ENCODE peak calls at places on chromosomes 16 and 17, in four cellular contexts. G is WTC11, Z is K562, L is GM12878. A is an unnamed sample.

GRCh38 chr17:42361781-42362186 is 26.5 kb downstream of the STAT3 start:
- DNase-seq in G (no peak), Z (no peak), L (no peak), A (peak; percentile 34)

GRCh38 chr17:57459286-57459915 is 203.1 kb downstream of the MSI2 start:
- DNase-seq in G (no peak), Z (peak; percentile 81), L (no peak), A (peak; percentile 100)

GRCh38 chr17:51229889-51230288 is 30.0 kb downstream of the MBTD1 start:
- DNase-seq in G (no peak), Z (no peak), L (no peak), A (no peak)

GRCh38 chr16:89615596-89616090 is 2.2 kb downstream of the DPEP1 start:
- DNase-seq in G (peak; percentile 79), Z (peak; percentile 50), L (no peak), A (no peak)

GRCh38 chr16:71883849-71884638 is at the start of gene ZNF821:
- DNase-seq in G (peak; percentile 93), Z (peak; percentile 88), L (no peak), A (peak; percentile 66)

GRCh38 chr17:42667088-42667951 is 8.2 kb downstream of the TUBG2 start:
- DNase-seq in G (no peak), Z (no peak), L (no peak), A (peak; percentile 47)

GRCh38 chr17:73546770-73547345 is 97.4 kb downstream of the SDK2 start:
- DNase-seq in G (peak; percentile 71), Z (peak; percentile 65), L (no peak), A (peak; percentile 13)

GRCh38 chr16:88905563-88905962 is 39.1 kb upstream of the PABPN1L start:
- DNase-seq in G (peak; percentile 73), Z (peak; percentile 79), L (no peak), A (no peak)

GRCh38 chr17:63843387-63844292 is 1.2 kb upstream of the SMARCD2 start:
- DNase-seq in G (no peak), Z (peak; percentile 52), L (peak; percentile 53), A (no peak)

GRCh38 chr16:10312784-10313724 is 72.8 kb upstream of the ATF7IP2 start:
- DNase-seq in G (no peak), Z (peak; percentile 37), L (peak; percentile 80), A (peak; percentile 78)

GRCh38 chr17:41620583-41621434 is 3.6 kb downstream of the KRT17 start:
- DNase-seq in G (no peak), Z (no peak), L (no peak), A (no peak)

GRCh38 chr17:30278032-30278431 is 13.7 kb downstream of the BLMH start:
- DNase-seq in G (no peak), Z (peak; percentile 39), L (no peak), A (peak; percentile 49)

GRCh38 chr17:51103451-51103850 is 17.2 kb downstream of the SPAG9 start:
- DNase-seq in G (no peak), Z (no peak), L (no peak), A (no peak)

GRCh38 chr16:56871172-56871593 is 6.2 kb downstream of the SLC12A3 start:
- DNase-seq in G (no peak), Z (peak; percentile 23), L (peak; percentile 49), A (peak; percentile 31)

GRCh38 chr16:782263-782662 is 5.9 kb downstream of the RPUSD1 start:
- DNase-seq in G (no peak), Z (no peak), L (no peak), A (no peak)

GRCh38 chr16:1454561-1454960 is 10.2 kb upstream of the CCDC154 start:
- DNase-seq in G (no peak), Z (no peak), L (no peak), A (no peak)

GRCh38 chr16:1505073-1505844 is 12.1 kb downstream of the TELO2 start:
- DNase-seq in G (no peak), Z (no peak), L (no peak), A (no peak)

GRCh38 chr16:1079341-1079740 is 6.8 kb downstream of the SSTR5 start:
- DNase-seq in G (no peak), Z (no peak), L (no peak), A (no peak)

GRCh38 chr17:40317345-40317873 is 8.4 kb downstream of the RARA start:
- DNase-seq in G (peak; percentile 78), Z (peak; percentile 80), L (no peak), A (peak; percentile 64)

GRCh38 chr16:68369697-68370096 is 58.9 kb downstream of the PRMT7 start:
- DNase-seq in G (no peak), Z (no peak), L (peak; percentile 75), A (no peak)

GRCh38 chr17:28100936-28101335 is 58.5 kb downstream of the NLK start:
- DNase-seq in G (no peak), Z (no peak), L (no peak), A (no peak)

GRCh38 chr16:82136956-82137818 is 32.8 kb downstream of the MPHOSPH6 start:
- DNase-seq in G (no peak), Z (no peak), L (no peak), A (no peak)

GRCh38 chr17:48719642-48720262 is 2.6 kb downstream of the PRAC1 start:
- DNase-seq in G (peak; percentile 83), Z (no peak), L (no peak), A (no peak)

GRCh38 chr16:22375117-22375962 is 921 bp upstream of the CDR2 start:
- DNase-seq in G (no peak), Z (peak; percentile 17), L (no peak), A (peak; percentile 42)

GRCh38 chr17:11384131-11384530 is 143.1 kb downstream of the SHISA6 start:
- DNase-seq in G (no peak), Z (no peak), L (no peak), A (no peak)

GRCh38 chr16:648786-649589 is at the start of gene WDR90:
- DNase-seq in G (peak; percentile 94), Z (no peak), L (peak; percentile 61), A (peak; percentile 91)

GRCh38 chr17:41178843-41179616 is 1.0 kb upstream of the KRTAP4-2 start:
- DNase-seq in G (no peak), Z (no peak), L (no peak), A (no peak)

GRCh38 chr16:26186221-26186620 is 494.5 kb downstream of the HS3ST4 start:
- DNase-seq in G (no peak), Z (no peak), L (no peak), A (no peak)

GRCh38 chr17:76142044-76143041 is 1.3 kb upstream of the FOXJ1 start:
- DNase-seq in G (no peak), Z (no peak), L (no peak), A (no peak)

GRCh38 chr16:78762222-78762621 is 662.8 kb downstream of the WWOX start:
- DNase-seq in G (no peak), Z (no peak), L (no peak), A (no peak)

GRCh38 chr17:34569591-34569990 is 9.8 kb upstream of the TMEM132E start:
- DNase-seq in G (no peak), Z (no peak), L (no peak), A (no peak)

GRCh38 chr17:30393491-30393890 is 14.8 kb downstream of the CPD start:
- DNase-seq in G (no peak), Z (no peak), L (no peak), A (no peak)

GRCh38 chr17:56142325-56142724 is 10.9 kb upstream of the ANKFN1 start:
- DNase-seq in G (no peak), Z (no peak), L (no peak), A (no peak)

GRCh38 chr17:53470626-53471025 is 352.1 kb upstream of the KIF2B start:
- DNase-seq in G (no peak), Z (no peak), L (no peak), A (no peak)

GRCh38 chr16:1167276-1168107 is 14.6 kb downstream of the CACNA1H start:
- DNase-seq in G (peak; percentile 43), Z (no peak), L (no peak), A (no peak)

DNA sequence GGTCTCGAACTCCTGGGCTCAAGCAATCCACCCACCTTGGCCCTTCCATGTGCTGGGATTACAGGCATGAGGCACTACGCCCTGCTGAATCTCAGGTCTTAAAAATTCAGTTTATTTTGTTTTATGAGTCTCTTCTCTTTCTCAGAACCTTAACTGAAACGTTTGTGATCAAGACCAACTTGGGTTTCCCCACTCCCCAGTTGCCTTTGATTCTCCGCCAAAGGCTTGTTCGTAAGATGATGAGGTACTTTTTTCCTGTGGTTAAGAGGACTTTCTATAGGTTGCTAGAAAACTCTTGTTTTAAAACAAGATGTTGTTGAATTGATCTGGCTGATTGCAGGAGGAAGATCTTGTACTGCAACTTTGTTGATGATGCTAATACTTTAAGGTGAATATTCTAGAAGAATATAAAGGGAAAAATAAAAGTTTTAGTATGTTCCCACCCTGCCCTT is 11.7 kb downstream of the ABCC1 start:
- DNase-seq in G (no peak), Z (no peak), L (peak; percentile 90), A (no peak)
- TF ChIP-seq ETV6 in G (no peak), Z (no peak), L (no peak), A (no peak)

DNA sequence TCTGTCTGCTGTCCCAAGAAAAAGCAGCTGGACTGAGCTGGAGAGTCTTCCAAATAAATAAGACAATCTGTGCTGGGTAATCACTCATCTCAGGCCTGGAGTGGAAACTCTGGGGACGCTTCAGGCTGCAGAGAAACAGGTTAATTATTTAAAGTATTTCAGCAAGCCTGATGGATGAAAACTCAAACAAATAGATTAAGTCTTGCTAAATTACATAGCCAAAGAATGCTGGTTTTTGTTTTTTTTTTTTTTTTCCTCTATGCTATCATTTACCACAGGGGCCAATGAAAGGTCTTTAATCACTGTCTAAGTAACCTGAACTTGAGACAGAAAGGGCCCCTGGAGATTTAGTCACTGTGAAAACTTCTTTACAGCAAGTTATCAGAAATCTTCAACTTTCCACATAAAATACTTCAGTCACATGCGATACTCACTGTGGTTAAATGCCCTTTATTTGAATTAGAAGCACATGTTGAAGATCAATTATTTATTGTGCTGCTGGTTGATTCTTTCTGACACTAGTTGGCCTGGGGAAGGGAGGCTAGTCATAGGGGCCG is 30.9 kb upstream of the KCNJ2 start:
- DNase-seq in G (no peak), Z (no peak), L (no peak), A (no peak)
- TF ChIP-seq ETV6 in G (no peak), Z (no peak), L (no peak), A (no peak)

DNA sequence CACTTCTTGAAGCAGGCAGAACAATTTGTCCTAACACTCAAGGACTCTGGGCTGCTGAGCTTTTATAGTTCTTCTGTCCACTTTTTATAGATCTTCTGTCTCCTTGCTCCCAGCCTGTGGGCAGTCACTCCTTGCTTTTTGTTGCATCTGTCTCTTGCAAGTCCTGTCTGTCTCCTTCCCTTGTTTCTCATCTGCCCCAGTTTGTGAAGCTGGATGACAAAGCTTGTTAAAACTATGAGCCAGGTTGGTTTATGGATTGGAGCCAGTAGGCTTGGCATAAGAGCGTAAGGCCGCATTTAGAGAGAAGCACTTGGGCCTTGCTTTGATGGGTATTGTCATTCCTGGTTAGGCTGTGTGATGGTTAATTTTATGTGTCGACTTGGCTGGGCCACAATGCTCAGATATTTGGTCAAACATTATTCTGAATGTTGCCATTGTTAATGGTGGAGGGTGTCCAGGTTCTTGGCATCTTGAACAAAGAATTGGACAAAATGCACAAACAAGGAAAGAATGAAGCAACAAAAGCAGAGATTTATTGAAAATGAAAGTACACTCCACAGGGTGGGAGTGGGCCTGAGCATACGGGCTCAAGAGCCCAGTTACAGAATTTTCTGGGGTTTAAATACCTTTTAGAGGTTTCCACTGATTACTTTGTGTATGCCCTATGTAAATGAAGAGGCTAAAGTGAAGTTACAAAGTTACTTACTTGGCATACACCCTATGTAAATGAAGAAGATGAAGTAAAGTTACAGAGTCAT is 7.9 kb upstream of the CPPED1 start:
- DNase-seq in G (no peak), Z (no peak), L (no peak), A (no peak)
- TF ChIP-seq ETV6 in G (no peak), Z (no peak), L (no peak), A (no peak)

DNA sequence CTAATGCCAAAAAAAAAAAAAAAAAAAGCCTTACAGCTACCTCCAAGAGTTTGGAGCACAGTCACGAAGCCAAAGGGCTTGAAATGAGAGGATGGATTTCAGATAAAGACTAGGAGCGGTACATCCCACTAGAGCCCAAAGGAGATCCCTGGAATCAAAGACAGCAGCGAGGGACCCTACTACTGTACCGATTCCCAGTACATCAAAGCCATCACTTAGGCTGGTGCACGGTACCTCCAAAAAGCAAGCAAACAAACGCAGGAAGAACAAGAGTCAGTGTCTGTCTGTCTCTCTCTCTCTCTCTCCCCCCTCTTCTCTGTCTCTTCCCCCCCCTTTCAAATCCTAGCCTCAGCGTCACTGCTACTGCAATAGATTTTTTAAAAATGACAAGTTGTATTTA is 12.3 kb upstream of the ZFHX3 start:
- DNase-seq in G (no peak), Z (no peak), L (no peak), A (no peak)
- TF ChIP-seq ETV6 in G (no peak), Z (no peak), L (no peak), A (no peak)

A was measured in HepG2.